ENCODE peak calls at places on chromosomes 5 and 9, in seven cellular contexts. A is uterus, Y is A549, H is AG09309, S is AG04449, U is cardiac fibroblast, L is endothelial cell. M is an unnamed sample.

GRCh38 chr9:133844876-133845658 is 106.9 kb upstream of the SARDH start:
- DNase-seq in A (peak), Y (no peak), H (no peak), S (no peak), U (peak), L (no peak), M (no peak)

GRCh38 chr5:154686490-154686889 is 68.7 kb upstream of the LARP1 start:
- DNase-seq in A (no peak), Y (peak), H (no peak), S (no peak), U (no peak), L (no peak), M (no peak)

GRCh38 chr9:19551124-19551929 is 142.5 kb downstream of the ACER2 start:
- DNase-seq in A (no peak), Y (no peak), H (no peak), S (no peak), U (no peak), L (no peak), M (no peak)

GRCh38 chr5:12870870-12871539 is 966.8 kb upstream of the CTNND2 start:
- DNase-seq in A (no peak), Y (no peak), H (no peak), S (no peak), U (no peak), L (no peak), M (no peak)

GRCh38 chr9:18890372-18890771 is 142.6 kb downstream of the SAXO1 start:
- DNase-seq in A (no peak), Y (no peak), H (no peak), S (no peak), U (peak), L (no peak), M (no peak)

GRCh38 chr5:6745706-6746217 is 32.5 kb downstream of the TENT4A start:
- DNase-seq in A (no peak), Y (peak), H (no peak), S (no peak), U (peak), L (no peak), M (peak)

GRCh38 chr9:27888661-27889295 is 315.5 kb upstream of the C9orf72 start:
- DNase-seq in A (no peak), Y (peak), H (no peak), S (no peak), U (no peak), L (peak), M (no peak)

GRCh38 chr5:94283093-94283492 is 335.3 kb downstream of the KIAA0825 start:
- DNase-seq in A (no peak), Y (no peak), H (no peak), S (no peak), U (no peak), L (no peak), M (no peak)

GRCh38 chr9:123323482-123324013 is 32.4 kb upstream of the CRB2 start:
- DNase-seq in A (no peak), Y (no peak), H (no peak), S (no peak), U (no peak), L (no peak), M (no peak)

GRCh38 chr5:173672891-173673290 is 56.4 kb upstream of the BOD1 start:
- DNase-seq in A (no peak), Y (no peak), H (no peak), S (no peak), U (no peak), L (no peak), M (no peak)

GRCh38 chr9:130892503-130893249 is 3.9 kb downstream of the QRFP start:
- DNase-seq in A (no peak), Y (no peak), H (no peak), S (no peak), U (no peak), L (no peak), M (no peak)

GRCh38 chr5:178215263-178216002 is 11.1 kb downstream of the HNRNPAB start:
- DNase-seq in A (no peak), Y (no peak), H (no peak), S (no peak), U (no peak), L (no peak), M (no peak)

GRCh38 chr5:45411971-45412612 is 284.1 kb downstream of the HCN1 start:
- DNase-seq in A (no peak), Y (no peak), H (no peak), S (no peak), U (no peak), L (no peak), M (no peak)

GRCh38 chr5:127029513-127030258 is 672 bp downstream of the MARCHF3 start:
- DNase-seq in A (peak), Y (peak), H (no peak), S (no peak), U (peak), L (peak), M (peak)

GRCh38 chr5:9454012-9454481 is 91.8 kb downstream of the SEMA5A start:
- DNase-seq in A (no peak), Y (no peak), H (no peak), S (no peak), U (no peak), L (no peak), M (peak)

GRCh38 chr5:38783011-38783551 is 62.7 kb upstream of the OSMR start:
- DNase-seq in A (no peak), Y (peak), H (peak), S (peak), U (peak), L (no peak), M (peak)

GRCh38 chr9:84874583-84874982 is 205.1 kb downstream of the NTRK2 start:
- DNase-seq in A (no peak), Y (no peak), H (no peak), S (no peak), U (peak), L (peak), M (no peak)

GRCh38 chr5:179316111-179316551 is 29.1 kb downstream of the ADAMTS2 start:
- DNase-seq in A (no peak), Y (no peak), H (no peak), S (no peak), U (no peak), L (no peak), M (no peak)

GRCh38 chr5:14190194-14191164 is 47.3 kb downstream of the TRIO start:
- DNase-seq in A (peak), Y (peak), H (peak), S (peak), U (peak), L (no peak), M (peak)

GRCh38 chr9:83432104-83432627 is 106.0 kb downstream of the FRMD3 start:
- DNase-seq in A (peak), Y (peak), H (peak), S (peak), U (peak), L (no peak), M (peak)

GRCh38 chr5:154193636-154194035 is 3.1 kb downstream of the GALNT10 start:
- DNase-seq in A (no peak), Y (no peak), H (no peak), S (no peak), U (no peak), L (no peak), M (peak)

GRCh38 chr5:134982230-134982629 is 14.5 kb downstream of the CATSPER3 start:
- DNase-seq in A (no peak), Y (peak), H (no peak), S (no peak), U (no peak), L (no peak), M (no peak)

GRCh38 chr9:136610426-136610825 is 52.3 kb upstream of the EGFL7 start:
- DNase-seq in A (no peak), Y (no peak), H (no peak), S (no peak), U (no peak), L (no peak), M (no peak)

GRCh38 chr9:94705162-94705712 is 21.3 kb upstream of the AOPEP start:
- DNase-seq in A (no peak), Y (no peak), H (no peak), S (no peak), U (no peak), L (no peak), M (no peak)

GRCh38 chr5:126395198-126395597 is 28.0 kb upstream of the GRAMD2B start:
- DNase-seq in A (no peak), Y (no peak), H (no peak), S (no peak), U (peak), L (no peak), M (peak)

GRCh38 chr5:68067353-68067752 is 148.2 kb upstream of the PIK3R1 start:
- DNase-seq in A (no peak), Y (no peak), H (no peak), S (no peak), U (peak), L (no peak), M (no peak)

GRCh38 chr9:115006660-115007059 is 76.3 kb upstream of the TNFSF8 start:
- DNase-seq in A (no peak), Y (no peak), H (peak), S (peak), U (peak), L (no peak), M (peak)

GRCh38 chr5:61029456-61030162 is 84.6 kb downstream of the NDUFAF2 start:
- DNase-seq in A (no peak), Y (no peak), H (no peak), S (no peak), U (no peak), L (no peak), M (no peak)

GRCh38 chr5:73369283-73369682 is 79.3 kb downstream of the FOXD1 start:
- DNase-seq in A (no peak), Y (no peak), H (no peak), S (no peak), U (no peak), L (no peak), M (no peak)

GRCh38 chr9:18268381-18268780 is 205.6 kb upstream of the ADAMTSL1 start:
- DNase-seq in A (no peak), Y (no peak), H (no peak), S (no peak), U (peak), L (no peak), M (peak)

GRCh38 chr5:139747583-139748504 is 47.8 kb upstream of the PSD2 start:
- DNase-seq in A (no peak), Y (no peak), H (no peak), S (no peak), U (peak), L (no peak), M (no peak)

GRCh38 chr5:115920171-115920725 is 42.0 kb upstream of the LVRN start:
- DNase-seq in A (no peak), Y (no peak), H (no peak), S (no peak), U (peak), L (no peak), M (no peak)

GRCh38 chr9:87875839-87876545 is 6.7 kb upstream of the SPATA31E1 start:
- DNase-seq in A (no peak), Y (no peak), H (no peak), S (no peak), U (no peak), L (no peak), M (no peak)

GRCh38 chr5:167723254-167723871 is 568.1 kb upstream of the WWC1 start:
- DNase-seq in A (peak), Y (peak), H (no peak), S (no peak), U (peak), L (peak), M (peak)

GRCh38 chr9:124869466-124869985 is 7.6 kb downstream of the ARPC5L start:
- DNase-seq in A (no peak), Y (no peak), H (no peak), S (no peak), U (no peak), L (peak), M (no peak)

GRCh38 chr9:136122425-136123383 is 4.0 kb upstream of the TMEM250 start:
- DNase-seq in A (peak), Y (peak), H (no peak), S (no peak), U (peak), L (peak), M (peak)

GRCh38 chr5:114201332-114201731 is 160.5 kb upstream of the KCNN2 start:
- DNase-seq in A (no peak), Y (no peak), H (no peak), S (no peak), U (no peak), L (no peak), M (no peak)

GRCh38 chr9:127106493-127106855 is 16.0 kb downstream of the ANGPTL2 start:
- DNase-seq in A (no peak), Y (no peak), H (no peak), S (no peak), U (no peak), L (no peak), M (no peak)

GRCh38 chr9:81597749-81598497 is 91.4 kb downstream of the TLE1 start:
- DNase-seq in A (no peak), Y (no peak), H (no peak), S (no peak), U (no peak), L (no peak), M (no peak)

GRCh38 chr9:5871785-5872184 is 18.9 kb upstream of the MLANA start:
- DNase-seq in A (no peak), Y (no peak), H (no peak), S (no peak), U (peak), L (no peak), M (no peak)
- TF ChIP-seq CTCF in A (no peak), Y (no peak), H (no peak), S (no peak), U (no peak), L (no peak), M (no peak)

GRCh38 chr9:21336467-21336866 is 1.3 kb upstream of the KLHL9 start:
- DNase-seq in A (no peak), Y (peak), H (no peak), S (no peak), U (no peak), L (no peak), M (no peak)
- TF ChIP-seq CTCF in A (no peak), Y (no peak), H (no peak), S (no peak), U (no peak), L (no peak), M (no peak)

GRCh38 chr5:616342-617039 is 4.4 kb downstream of the CEP72 start:
- DNase-seq in A (peak), Y (peak), H (no peak), S (no peak), U (peak), L (no peak), M (no peak)
- TF ChIP-seq CTCF in A (no peak), Y (no peak), H (no peak), S (no peak), U (no peak), L (no peak), M (no peak)

GRCh38 chr5:89638871-89639270 is 755.9 kb upstream of the MEF2C start:
- DNase-seq in A (no peak), Y (no peak), H (no peak), S (no peak), U (no peak), L (no peak), M (no peak)
- TF ChIP-seq CTCF in A (no peak), Y (no peak), H (no peak), S (no peak), U (no peak), L (no peak), M (no peak)

DNA sequence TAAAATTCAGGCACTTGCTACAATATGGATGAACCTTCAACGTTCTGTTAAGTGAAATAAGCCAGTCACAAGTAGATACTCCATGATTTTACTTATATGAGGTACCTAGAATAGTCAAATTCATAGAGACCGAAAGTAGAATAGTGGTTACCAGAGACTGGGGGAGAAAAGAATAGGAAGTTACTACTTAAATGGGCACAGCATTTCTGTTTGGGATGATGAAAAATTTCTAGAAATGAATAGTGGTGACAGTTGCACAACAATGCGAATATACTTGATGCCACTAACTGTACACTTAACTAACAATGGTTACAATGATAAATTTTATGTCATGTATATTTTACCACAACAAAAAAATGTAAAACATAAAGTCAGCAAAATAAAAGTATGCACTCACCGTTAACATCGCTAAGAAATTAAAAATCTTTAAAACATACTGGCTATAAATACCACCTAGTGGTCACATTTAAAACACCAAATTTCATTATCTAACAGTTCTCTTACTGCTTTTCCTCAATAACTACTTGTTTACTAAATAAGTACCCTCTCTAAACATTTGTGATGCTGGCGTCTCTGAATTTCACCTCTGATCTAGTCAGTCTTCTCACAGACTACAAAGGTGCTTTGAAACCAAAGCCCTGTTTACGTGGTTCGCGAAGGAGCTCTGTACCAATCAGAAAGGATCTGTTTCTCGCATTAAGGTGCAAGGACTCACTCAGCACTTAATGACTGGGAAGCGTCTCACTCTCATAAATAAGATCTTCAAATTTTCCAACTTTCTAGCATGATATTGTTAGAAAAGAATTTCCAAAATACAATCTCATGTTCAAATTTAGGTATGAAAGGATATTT is 22.7 kb downstream of the KIF3A start:
- DNase-seq in A (no peak), Y (peak), H (no peak), S (no peak), U (peak), L (no peak), M (no peak)
- TF ChIP-seq CTCF in A (peak), Y (peak), H (peak), S (no peak), U (peak), L (peak), M (peak)

DNA sequence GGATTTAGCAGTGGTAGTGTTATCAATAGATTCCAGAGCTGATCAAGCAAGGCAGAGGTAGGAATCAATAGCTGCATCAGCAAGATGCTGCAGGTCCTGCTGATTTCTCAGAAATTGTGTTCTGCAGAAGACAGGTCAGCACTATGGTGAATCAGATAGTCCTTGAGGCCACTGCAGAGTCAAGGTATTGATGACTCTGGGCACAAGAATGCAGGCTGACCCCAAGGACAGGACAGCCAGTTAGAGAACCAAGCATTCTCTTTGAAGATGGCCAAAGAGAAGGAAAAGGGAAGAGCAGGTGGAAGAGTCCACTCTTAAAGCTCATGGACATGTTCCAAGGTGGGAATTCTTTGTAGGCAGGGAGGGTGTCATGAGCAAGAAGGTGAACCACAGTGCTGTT is 28.0 kb downstream of the PRUNE2 start:
- DNase-seq in A (no peak), Y (no peak), H (no peak), S (no peak), U (no peak), L (no peak), M (no peak)
- TF ChIP-seq CTCF in A (no peak), Y (no peak), H (no peak), S (no peak), U (no peak), L (no peak), M (peak)

GRCh38 chr9:129333961-129334743 is 156.1 kb upstream of the IER5L start:
- DNase-seq in A (peak), Y (peak), H (peak), S (peak), U (peak), L (peak), M (peak)
- TF ChIP-seq CTCF in A (no peak), Y (peak), H (no peak), S (no peak), U (no peak), L (no peak), M (peak)

GRCh38 chr9:117555964-117556629 is 141.2 kb upstream of the ASTN2 start:
- DNase-seq in A (no peak), Y (peak), H (no peak), S (no peak), U (peak), L (peak), M (peak)
- TF ChIP-seq CTCF in A (no peak), Y (peak), H (no peak), S (no peak), U (peak), L (peak), M (peak)

GRCh38 chr9:109141375-109141774 is 21.6 kb upstream of the TMEM245 start:
- DNase-seq in A (no peak), Y (no peak), H (no peak), S (no peak), U (no peak), L (no peak), M (no peak)

GRCh38 chr9:109145062-109145461 is 22.0 kb downstream of the FRRS1L start:
- DNase-seq in A (no peak), Y (no peak), H (no peak), S (no peak), U (no peak), L (no peak), M (no peak)

GRCh38 chr9:109139851-109140250 is 20.1 kb upstream of the TMEM245 start:
- DNase-seq in A (no peak), Y (no peak), H (no peak), S (no peak), U (no peak), L (no peak), M (no peak)

GRCh38 chr9:109138421-109138820 is 18.7 kb upstream of the TMEM245 start:
- DNase-seq in A (no peak), Y (no peak), H (no peak), S (no peak), U (no peak), L (no peak), M (no peak)

GRCh38 chr9:109143881-109144562 is 23.0 kb downstream of the FRRS1L start:
- DNase-seq in A (no peak), Y (peak), H (no peak), S (no peak), U (peak), L (no peak), M (peak)
- TF ChIP-seq CTCF in A (no peak), Y (no peak), H (peak), S (peak), U (peak), L (peak), M (peak)